ENCODE peak calls at places on chromosomes 11 and 22, in seven cellular contexts. One of them, this sample, is unnamed.

GRCh38 chr11:122650619-122651018 is 4.9 kb upstream of the UBASH3B start:
- DNase-seq in fibroblast of villous mesenchyme: no peak
- DNase-seq in HFF-Myc: no peak
- DNase-seq in GM10248: no peak
- DNase-seq in lower leg skin: no peak
- DNase-seq in PC-3: no peak
- DNase-seq in nephron progenitor cell: no peak
- DNase-seq in this sample: no peak

GRCh38 chr11:88164806-88165205 is 10.4 kb downstream of the RAB38 start:
- DNase-seq in PC-3: no peak
- DNase-seq in GM10248: no peak
- DNase-seq in fibroblast of villous mesenchyme: no peak
- DNase-seq in HFF-Myc: no peak
- DNase-seq in lower leg skin: no peak
- DNase-seq in nephron progenitor cell: no peak
- DNase-seq in this sample: peak; percentile 11

GRCh38 chr22:39148727-39149535 is 3.5 kb downstream of the CBX7 start:
- DNase-seq in fibroblast of villous mesenchyme: no peak
- DNase-seq in nephron progenitor cell: peak; percentile 52
- DNase-seq in PC-3: no peak
- DNase-seq in HFF-Myc: no peak
- DNase-seq in lower leg skin: no peak
- DNase-seq in GM10248: peak; percentile 86
- DNase-seq in this sample: no peak

GRCh38 chr22:49040111-49040510 is 787.6 kb downstream of the BRD1 start:
- DNase-seq in fibroblast of villous mesenchyme: no peak
- DNase-seq in lower leg skin: no peak
- DNase-seq in nephron progenitor cell: no peak
- DNase-seq in HFF-Myc: no peak
- DNase-seq in PC-3: no peak
- DNase-seq in GM10248: no peak
- DNase-seq in this sample: no peak

GRCh38 chr11:1874406-1875092 is 17.1 kb downstream of the PRR33 start:
- DNase-seq in PC-3: no peak
- DNase-seq in GM10248: no peak
- DNase-seq in lower leg skin: no peak
- DNase-seq in HFF-Myc: no peak
- DNase-seq in fibroblast of villous mesenchyme: no peak
- DNase-seq in nephron progenitor cell: peak; percentile 9
- DNase-seq in this sample: no peak

GRCh38 chr11:127492025-127492424 is 491.5 kb upstream of the KIRREL3 start:
- DNase-seq in GM10248: no peak
- DNase-seq in lower leg skin: no peak
- DNase-seq in nephron progenitor cell: no peak
- DNase-seq in HFF-Myc: no peak
- DNase-seq in fibroblast of villous mesenchyme: no peak
- DNase-seq in PC-3: no peak
- DNase-seq in this sample: peak; percentile 2

GRCh38 chr11:291281-292210 is 2.6 kb downstream of the PGGHG start:
- DNase-seq in lower leg skin: peak; percentile 83
- DNase-seq in fibroblast of villous mesenchyme: no peak
- DNase-seq in nephron progenitor cell: no peak
- DNase-seq in PC-3: no peak
- DNase-seq in HFF-Myc: no peak
- DNase-seq in GM10248: no peak
- DNase-seq in this sample: no peak

GRCh38 chr22:47957649-47958048 is 1195.2 kb downstream of the TBC1D22A start:
- DNase-seq in HFF-Myc: no peak
- DNase-seq in GM10248: no peak
- DNase-seq in PC-3: no peak
- DNase-seq in fibroblast of villous mesenchyme: no peak
- DNase-seq in lower leg skin: no peak
- DNase-seq in nephron progenitor cell: no peak
- DNase-seq in this sample: no peak

GRCh38 chr11:116136987-116137674 is 632.9 kb upstream of the CADM1 start:
- DNase-seq in GM10248: no peak
- DNase-seq in PC-3: no peak
- DNase-seq in nephron progenitor cell: no peak
- DNase-seq in lower leg skin: peak; percentile 37
- DNase-seq in fibroblast of villous mesenchyme: no peak
- DNase-seq in HFF-Myc: no peak
- DNase-seq in this sample: no peak

GRCh38 chr11:69155302-69156198 is at the start of gene SMIM38:
- DNase-seq in fibroblast of villous mesenchyme: no peak
- DNase-seq in GM10248: peak; percentile 76
- DNase-seq in nephron progenitor cell: no peak
- DNase-seq in HFF-Myc: no peak
- DNase-seq in lower leg skin: no peak
- DNase-seq in PC-3: no peak
- DNase-seq in this sample: no peak

GRCh38 chr11:111733655-111734088 is 32.5 kb downstream of the PPP2R1B start:
- DNase-seq in GM10248: no peak
- DNase-seq in HFF-Myc: no peak
- DNase-seq in lower leg skin: no peak
- DNase-seq in PC-3: no peak
- DNase-seq in fibroblast of villous mesenchyme: no peak
- DNase-seq in nephron progenitor cell: no peak
- DNase-seq in this sample: no peak

GRCh38 chr11:56846631-56847400 is 98.3 kb upstream of the OR9G4 start:
- DNase-seq in fibroblast of villous mesenchyme: no peak
- DNase-seq in HFF-Myc: no peak
- DNase-seq in nephron progenitor cell: peak; percentile 50
- DNase-seq in GM10248: no peak
- DNase-seq in PC-3: no peak
- DNase-seq in lower leg skin: no peak
- DNase-seq in this sample: peak; percentile 24

GRCh38 chr11:109940816-109941215 is 152.4 kb upstream of the ZC3H12C start:
- DNase-seq in fibroblast of villous mesenchyme: peak; percentile 80
- DNase-seq in PC-3: peak; percentile 97
- DNase-seq in GM10248: no peak
- DNase-seq in lower leg skin: no peak
- DNase-seq in nephron progenitor cell: no peak
- DNase-seq in HFF-Myc: peak; percentile 15
- DNase-seq in this sample: peak; percentile 82

GRCh38 chr11:84468255-84468654 is 1158.9 kb downstream of the DLG2 start:
- DNase-seq in PC-3: no peak
- DNase-seq in GM10248: no peak
- DNase-seq in HFF-Myc: no peak
- DNase-seq in nephron progenitor cell: peak; percentile 2
- DNase-seq in lower leg skin: no peak
- DNase-seq in fibroblast of villous mesenchyme: no peak
- DNase-seq in this sample: peak; percentile 16

GRCh38 chr11:128939591-128939990 is 3.1 kb downstream of the TP53AIP1 start:
- DNase-seq in HFF-Myc: no peak
- DNase-seq in nephron progenitor cell: no peak
- DNase-seq in PC-3: no peak
- DNase-seq in fibroblast of villous mesenchyme: no peak
- DNase-seq in lower leg skin: no peak
- DNase-seq in GM10248: no peak
- DNase-seq in this sample: no peak

GRCh38 chr11:14065153-14065552 is 102.6 kb downstream of the SPON1 start:
- DNase-seq in nephron progenitor cell: no peak
- DNase-seq in fibroblast of villous mesenchyme: no peak
- DNase-seq in lower leg skin: no peak
- DNase-seq in PC-3: no peak
- DNase-seq in HFF-Myc: no peak
- DNase-seq in GM10248: no peak
- DNase-seq in this sample: no peak

GRCh38 chr11:85076535-85077330 is 550.4 kb downstream of the DLG2 start:
- DNase-seq in PC-3: peak; percentile 91
- DNase-seq in GM10248: no peak
- DNase-seq in fibroblast of villous mesenchyme: no peak
- DNase-seq in lower leg skin: no peak
- DNase-seq in nephron progenitor cell: no peak
- DNase-seq in HFF-Myc: no peak
- DNase-seq in this sample: peak; percentile 2

GRCh38 chr11:115716080-115716479 is 211.9 kb upstream of the CADM1 start:
- DNase-seq in HFF-Myc: no peak
- DNase-seq in GM10248: no peak
- DNase-seq in fibroblast of villous mesenchyme: no peak
- DNase-seq in nephron progenitor cell: no peak
- DNase-seq in PC-3: no peak
- DNase-seq in lower leg skin: no peak
- DNase-seq in this sample: no peak

GRCh38 chr11:86589204-86589603 is 83.2 kb downstream of the ME3 start:
- DNase-seq in PC-3: no peak
- DNase-seq in GM10248: no peak
- DNase-seq in HFF-Myc: no peak
- DNase-seq in fibroblast of villous mesenchyme: no peak
- DNase-seq in lower leg skin: no peak
- DNase-seq in nephron progenitor cell: no peak
- DNase-seq in this sample: no peak

GRCh38 chr11:12251651-12252560 is 125.5 kb upstream of the PARVA start:
- DNase-seq in nephron progenitor cell: no peak
- DNase-seq in lower leg skin: no peak
- DNase-seq in fibroblast of villous mesenchyme: no peak
- DNase-seq in PC-3: no peak
- DNase-seq in GM10248: no peak
- DNase-seq in HFF-Myc: no peak
- DNase-seq in this sample: no peak

GRCh38 chr22:21635771-21636510 is 3.4 kb downstream of the CCDC116 start:
- DNase-seq in lower leg skin: no peak
- DNase-seq in HFF-Myc: no peak
- DNase-seq in PC-3: no peak
- DNase-seq in fibroblast of villous mesenchyme: no peak
- DNase-seq in nephron progenitor cell: no peak
- DNase-seq in GM10248: no peak
- DNase-seq in this sample: no peak

GRCh38 chr22:33274214-33274828 is 216.1 kb upstream of the SYN3 start:
- DNase-seq in HFF-Myc: no peak
- DNase-seq in fibroblast of villous mesenchyme: no peak
- DNase-seq in nephron progenitor cell: peak; percentile 44
- DNase-seq in PC-3: no peak
- DNase-seq in GM10248: peak; percentile 47
- DNase-seq in lower leg skin: no peak
- DNase-seq in this sample: peak; percentile 27

GRCh38 chr11:76859708-76860233 is 947 bp upstream of the ACER3 start:
- DNase-seq in PC-3: no peak
- DNase-seq in GM10248: no peak
- DNase-seq in HFF-Myc: no peak
- DNase-seq in fibroblast of villous mesenchyme: no peak
- DNase-seq in nephron progenitor cell: no peak
- DNase-seq in lower leg skin: no peak
- DNase-seq in this sample: no peak

GRCh38 chr11:76861490-76861953 is 804 bp downstream of the ACER3 start:
- DNase-seq in lower leg skin: no peak
- DNase-seq in fibroblast of villous mesenchyme: no peak
- DNase-seq in nephron progenitor cell: no peak
- DNase-seq in HFF-Myc: no peak
- DNase-seq in GM10248: no peak
- DNase-seq in PC-3: peak; percentile 19
- DNase-seq in this sample: no peak

GRCh38 chr11:76857776-76858461 is 2.8 kb upstream of the ACER3 start:
- DNase-seq in nephron progenitor cell: no peak
- DNase-seq in HFF-Myc: no peak
- DNase-seq in GM10248: no peak
- DNase-seq in fibroblast of villous mesenchyme: no peak
- DNase-seq in PC-3: no peak
- DNase-seq in lower leg skin: no peak
- DNase-seq in this sample: no peak

GRCh38 chr11:76863196-76863777 is 2.6 kb downstream of the ACER3 start:
- DNase-seq in fibroblast of villous mesenchyme: no peak
- DNase-seq in GM10248: no peak
- DNase-seq in HFF-Myc: no peak
- DNase-seq in lower leg skin: no peak
- DNase-seq in PC-3: no peak
- DNase-seq in nephron progenitor cell: no peak
- DNase-seq in this sample: no peak

DNA sequence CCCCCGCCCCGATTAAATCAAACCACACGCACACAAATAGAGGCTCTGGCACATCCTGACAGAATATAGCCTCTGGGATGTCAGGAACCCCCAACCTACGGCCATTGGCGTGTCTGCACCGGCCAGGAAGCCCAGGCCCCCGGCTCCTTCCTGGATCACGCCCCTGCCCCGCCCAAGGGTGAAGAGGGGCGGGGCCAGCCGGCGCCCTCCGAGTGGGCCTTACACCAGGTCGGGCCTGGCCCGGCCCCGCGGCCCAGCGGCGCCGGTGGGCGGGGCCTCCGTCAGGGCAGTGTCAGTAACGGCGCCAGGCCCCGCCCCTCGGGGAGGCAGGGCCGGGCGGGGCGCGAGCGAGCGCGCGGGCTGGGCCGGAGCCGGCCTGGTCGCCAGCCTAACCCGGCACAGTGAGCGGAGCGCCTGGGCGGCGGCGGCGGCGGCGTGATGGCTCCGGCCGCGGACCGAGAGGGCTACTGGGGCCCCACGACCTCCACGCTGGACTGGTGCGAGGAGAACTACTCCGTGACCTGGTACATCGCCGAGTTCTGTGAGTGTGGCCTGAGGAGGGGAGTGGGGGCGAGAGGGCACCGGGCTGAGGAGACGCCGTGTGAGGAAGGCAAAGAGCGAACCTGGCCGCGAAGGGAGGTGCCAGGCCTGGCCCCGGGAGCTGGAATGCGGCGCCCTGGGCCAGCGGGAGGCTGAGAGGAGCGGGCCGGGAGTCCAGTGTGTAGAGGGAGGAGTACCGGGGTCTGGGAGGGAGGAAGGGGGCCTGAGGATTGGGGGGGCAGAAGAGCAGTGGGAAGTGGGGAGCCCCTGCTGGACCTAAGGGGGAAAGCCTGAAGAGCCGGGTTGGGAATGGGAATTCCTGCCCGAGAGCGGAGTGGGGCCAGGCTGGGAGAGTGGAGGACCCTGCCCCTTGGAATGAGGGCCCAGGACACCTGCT is at the start of gene ACER3:
- DNase-seq in HFF-Myc: peak; percentile 38
- DNase-seq in lower leg skin: peak; percentile 97
- DNase-seq in GM10248: peak; percentile 99
- DNase-seq in fibroblast of villous mesenchyme: peak; percentile 86
- DNase-seq in PC-3: peak; percentile 98
- DNase-seq in nephron progenitor cell: peak; percentile 95
- DNase-seq in this sample: peak; percentile 85
- TF ChIP-seq CTCF in HFF-Myc: peak; percentile 20
- TF ChIP-seq CTCF in lower leg skin: no peak
- TF ChIP-seq CTCF in GM10248: no peak
- TF ChIP-seq CTCF in fibroblast of villous mesenchyme: peak; percentile 39
- TF ChIP-seq CTCF in PC-3: peak; percentile 24
- TF ChIP-seq CTCF in nephron progenitor cell: no peak
- TF ChIP-seq CTCF in this sample: peak; percentile 28

GRCh38 chr11:66467756-66468155 is 1.1 kb downstream of the PELI3 start:
- DNase-seq in nephron progenitor cell: peak; percentile 47
- DNase-seq in GM10248: no peak
- DNase-seq in lower leg skin: no peak
- DNase-seq in HFF-Myc: no peak
- DNase-seq in fibroblast of villous mesenchyme: peak; percentile 10
- DNase-seq in PC-3: peak; percentile 39
- DNase-seq in this sample: no peak
- TF ChIP-seq CTCF in nephron progenitor cell: no peak
- TF ChIP-seq CTCF in GM10248: no peak
- TF ChIP-seq CTCF in lower leg skin: no peak
- TF ChIP-seq CTCF in HFF-Myc: no peak
- TF ChIP-seq CTCF in fibroblast of villous mesenchyme: no peak
- TF ChIP-seq CTCF in PC-3: no peak
- TF ChIP-seq CTCF in this sample: no peak

GRCh38 chr22:27723150-27723549 is 78.4 kb downstream of the MN1 start:
- DNase-seq in PC-3: no peak
- DNase-seq in GM10248: no peak
- DNase-seq in fibroblast of villous mesenchyme: no peak
- DNase-seq in HFF-Myc: no peak
- DNase-seq in lower leg skin: no peak
- DNase-seq in nephron progenitor cell: no peak
- DNase-seq in this sample: no peak
- TF ChIP-seq CTCF in PC-3: peak; percentile 47
- TF ChIP-seq CTCF in GM10248: no peak
- TF ChIP-seq CTCF in fibroblast of villous mesenchyme: peak; percentile 21
- TF ChIP-seq CTCF in HFF-Myc: no peak
- TF ChIP-seq CTCF in lower leg skin: no peak
- TF ChIP-seq CTCF in nephron progenitor cell: no peak
- TF ChIP-seq CTCF in this sample: peak; percentile 23

GRCh38 chr11:114317738-114318137 is 21.5 kb downstream of the NNMT start:
- DNase-seq in HFF-Myc: no peak
- DNase-seq in PC-3: peak; percentile 70
- DNase-seq in lower leg skin: no peak
- DNase-seq in fibroblast of villous mesenchyme: peak; percentile 75
- DNase-seq in GM10248: no peak
- DNase-seq in nephron progenitor cell: peak; percentile 37
- DNase-seq in this sample: peak; percentile 69
- TF ChIP-seq CTCF in HFF-Myc: peak; percentile 61
- TF ChIP-seq CTCF in PC-3: peak; percentile 81
- TF ChIP-seq CTCF in lower leg skin: no peak
- TF ChIP-seq CTCF in fibroblast of villous mesenchyme: peak; percentile 47
- TF ChIP-seq CTCF in GM10248: peak; percentile 22
- TF ChIP-seq CTCF in nephron progenitor cell: peak; percentile 39
- TF ChIP-seq CTCF in this sample: peak; percentile 45